ENCODE peak calls at places on chromosomes 3 and 15, in nine cellular contexts. S, P, V, X, M, B, Y, L and T are unnamed samples.

GRCh38 chr3:109644332-109644731 is 307.0 kb upstream of the DPPA4 start:
- DNase-seq in S (no peak), P (no peak), V (no peak), X (no peak), M (no peak), B (no peak), Y (no peak), L (no peak), T (no peak)

GRCh38 chr3:52458770-52459540 is 3.6 kb downstream of the NISCH start:
- DNase-seq in S (no peak), P (no peak), V (no peak), X (no peak), M (no peak), B (no peak), Y (no peak), L (no peak), T (no peak)

GRCh38 chr3:138331143-138331894 is 1.7 kb upstream of the NME9 start:
- DNase-seq in S (no peak), P (no peak), V (peak), X (no peak), M (no peak), B (no peak), Y (peak), L (no peak), T (peak)

GRCh38 chr15:82875411-82876003 is 66.1 kb downstream of the WHAMM start:
- DNase-seq in S (no peak), P (no peak), V (no peak), X (no peak), M (no peak), B (no peak), Y (no peak), L (no peak), T (no peak)

GRCh38 chr3:139108253-139108969 is 63.7 kb upstream of the PRR23C start:
- DNase-seq in S (no peak), P (no peak), V (no peak), X (no peak), M (no peak), B (no peak), Y (no peak), L (no peak), T (no peak)

GRCh38 chr3:16439163-16439847 is 74.2 kb downstream of the RFTN1 start:
- DNase-seq in S (no peak), P (no peak), V (no peak), X (no peak), M (no peak), B (no peak), Y (peak), L (no peak), T (no peak)

GRCh38 chr3:52433328-52434060 is 11.4 kb downstream of the SEMA3G start:
- DNase-seq in S (no peak), P (no peak), V (no peak), X (no peak), M (no peak), B (no peak), Y (no peak), L (no peak), T (no peak)

GRCh38 chr3:123258811-123259420 is 57.2 kb downstream of the SEC22A start:
- DNase-seq in S (no peak), P (no peak), V (peak), X (no peak), M (no peak), B (no peak), Y (peak), L (no peak), T (peak)

GRCh38 chr3:169764164-169764452 is 752 bp downstream of the TERC start:
- DNase-seq in S (no peak), P (no peak), V (peak), X (no peak), M (no peak), B (no peak), Y (peak), L (no peak), T (peak)

GRCh38 chr15:82093774-82094211 is 48.0 kb upstream of the MEX3B start:
- DNase-seq in S (peak), P (no peak), V (no peak), X (no peak), M (no peak), B (no peak), Y (peak), L (no peak), T (no peak)

GRCh38 chr15:83206387-83206970 is 1.1 kb downstream of the HDGFL3 start:
- DNase-seq in S (no peak), P (no peak), V (peak), X (no peak), M (peak), B (peak), Y (peak), L (no peak), T (peak)

GRCh38 chr15:38549222-38549621 is 15.4 kb downstream of the RASGRP1 start:
- DNase-seq in S (no peak), P (no peak), V (no peak), X (no peak), M (no peak), B (no peak), Y (no peak), L (no peak), T (no peak)

GRCh38 chr3:123423026-123423425 is 25.9 kb downstream of the ADCY5 start:
- DNase-seq in S (no peak), P (no peak), V (no peak), X (peak), M (no peak), B (peak), Y (no peak), L (peak), T (no peak)

GRCh38 chr3:13020159-13020558 is 53.1 kb downstream of the IQSEC1 start:
- DNase-seq in S (no peak), P (no peak), V (no peak), X (no peak), M (no peak), B (no peak), Y (no peak), L (no peak), T (no peak)

GRCh38 chr3:37712387-37712786 is 149.3 kb upstream of the CTDSPL start:
- DNase-seq in S (no peak), P (no peak), V (no peak), X (no peak), M (no peak), B (no peak), Y (no peak), L (no peak), T (no peak)

GRCh38 chr3:24521306-24522154 is 26.9 kb upstream of the THRB start:
- DNase-seq in S (no peak), P (no peak), V (peak), X (peak), M (no peak), B (peak), Y (peak), L (peak), T (no peak)

GRCh38 chr3:183400352-183400751 is 28.1 kb downstream of the MCF2L2 start:
- DNase-seq in S (no peak), P (no peak), V (peak), X (no peak), M (no peak), B (no peak), Y (no peak), L (no peak), T (no peak)

GRCh38 chr3:99498544-99499234 is 139.7 kb upstream of the COL8A1 start:
- DNase-seq in S (no peak), P (no peak), V (no peak), X (no peak), M (no peak), B (no peak), Y (peak), L (peak), T (no peak)

GRCh38 chr15:66842710-66843441 is 140.8 kb downstream of the SMAD6 start:
- DNase-seq in S (no peak), P (no peak), V (peak), X (peak), M (no peak), B (peak), Y (peak), L (peak), T (no peak)

GRCh38 chr3:99825239-99825638 is 7.6 kb downstream of the CMSS1 start:
- DNase-seq in S (no peak), P (no peak), V (peak), X (no peak), M (no peak), B (no peak), Y (no peak), L (no peak), T (no peak)